ENCODE peak calls at places on chromosome 7, in four cellular contexts. S is H9, W is mesendoderm, N is H1. M is an unnamed sample.

GRCh38 chr7:157676001-157676400 is 339.2 kb downstream of the DNAJB6 start:
- DNase-seq in S (peak), W (no peak), N (no peak), M (no peak)

GRCh38 chr7:3011211-3011852 is 32.3 kb downstream of the CARD11 start:
- DNase-seq in N (no peak), S (no peak), W (no peak), M (no peak)

GRCh38 chr7:30852744-30853288 is 58.8 kb upstream of the AQP1 start:
- DNase-seq in W (no peak), S (no peak), N (no peak), M (no peak)

GRCh38 chr7:115851291-115851690 is 179.3 kb downstream of the TFEC start:
- DNase-seq in S (no peak), N (no peak), W (peak), M (peak)

GRCh38 chr7:106110885-106111670 is 1.0 kb downstream of the SYPL1 start:
- DNase-seq in S (no peak), W (no peak), N (no peak), M (no peak)

GRCh38 chr7:83452256-83452655 is 196.7 kb downstream of the SEMA3E start:
- DNase-seq in S (peak), W (peak), N (no peak), M (no peak)

GRCh38 chr7:145106001-145106400 is 270.1 kb upstream of the TPK1 start:
- DNase-seq in W (peak), S (no peak), N (no peak), M (no peak)

GRCh38 chr7:7051221-7051877 is 131.0 kb upstream of the C1GALT1 start:
- DNase-seq in N (no peak), S (no peak), W (no peak), M (no peak)

GRCh38 chr7:45239486-45239885 is 81.9 kb downstream of the RAMP3 start:
- DNase-seq in W (no peak), N (no peak), S (no peak), M (peak)

GRCh38 chr7:84822941-84823510 is 363.8 kb downstream of the SEMA3D start:
- DNase-seq in N (no peak), S (no peak), W (no peak), M (no peak)

GRCh38 chr7:95646350-95646749 is 50.0 kb upstream of the PDK4 start:
- DNase-seq in S (no peak), N (no peak), W (no peak), M (no peak)

GRCh38 chr7:1101580-1102431 is 13.9 kb downstream of the GPER1 start:
- DNase-seq in W (no peak), S (no peak), N (no peak), M (no peak)

GRCh38 chr7:6621195-6622128 is 6.1 kb downstream of the ZNF853 start:
- DNase-seq in N (no peak), S (no peak), W (no peak), M (no peak)

GRCh38 chr7:23938937-23939552 is 229.0 kb downstream of the STK31 start:
- DNase-seq in S (peak), N (peak), W (peak), M (peak)

GRCh38 chr7:93316730-93317129 is 84.6 kb downstream of the VPS50 start:
- DNase-seq in S (no peak), N (no peak), W (no peak), M (peak)

GRCh38 chr7:152107945-152108344 is 82.5 kb downstream of the GALNT11 start:
- DNase-seq in W (no peak), N (no peak), S (no peak), M (no peak)

GRCh38 chr7:106372121-106372520 is 87.3 kb upstream of the NAMPT start:
- DNase-seq in S (no peak), N (no peak), W (no peak), M (peak)

GRCh38 chr7:107960306-107960705 is 42.7 kb downstream of the LAMB1 start:
- DNase-seq in W (no peak), S (no peak), N (no peak), M (no peak)

GRCh38 chr7:70795948-70796347 is 336.0 kb upstream of the GALNT17 start:
- DNase-seq in S (no peak), N (no peak), W (no peak), M (no peak)

GRCh38 chr7:116258734-116259133 is 48.4 kb downstream of the TES start:
- DNase-seq in N (no peak), S (no peak), W (peak), M (peak)

GRCh38 chr7:521221-522070 is 1.8 kb upstream of the PDGFA start:
- DNase-seq in S (no peak), N (no peak), W (peak), M (peak)

GRCh38 chr7:98617051-98617959 is at the start of gene NPTX2:
- DNase-seq in S (peak), N (no peak), W (peak), M (no peak)

GRCh38 chr7:16295558-16295957 is 125.8 kb downstream of the CRPPA start:
- DNase-seq in S (no peak), N (no peak), W (no peak), M (no peak)

GRCh38 chr7:92025260-92025659 is 84.6 kb downstream of the AKAP9 start:
- DNase-seq in W (no peak), N (no peak), S (no peak), M (peak)

GRCh38 chr7:30146127-30146612 is 11.4 kb downstream of the MTURN start:
- DNase-seq in W (peak), S (no peak), N (no peak), M (no peak)

GRCh38 chr7:91778416-91778815 is 102.1 kb downstream of the MTERF1 start:
- DNase-seq in S (no peak), N (no peak), W (peak), M (no peak)

GRCh38 chr7:12623885-12624498 is 53.5 kb downstream of the SCIN start:
- DNase-seq in S (no peak), W (peak), N (no peak), M (peak)

GRCh38 chr7:32513205-32513604 is 17.9 kb downstream of the AVL9 start:
- DNase-seq in N (no peak), S (no peak), W (no peak), M (no peak)
- H3K56ac ChIP-seq in N (no peak), S (no peak), W (no peak), M (no peak)

GRCh38 chr7:123935436-123936381 is 10.7 kb downstream of the SPAM1 start:
- DNase-seq in W (no peak), S (no peak), N (no peak), M (no peak)

GRCh38 chr7:123936388-123936787 is 11.3 kb downstream of the SPAM1 start:
- DNase-seq in W (no peak), S (no peak), N (no peak), M (no peak)

GRCh38 chr7:123944395-123944794 is 19.4 kb downstream of the SPAM1 start:
- DNase-seq in S (no peak), W (peak), N (no peak), M (no peak)

GRCh38 chr7:123941391-123942180 is 16.5 kb downstream of the SPAM1 start:
- DNase-seq in N (no peak), W (peak), S (no peak), M (no peak)

GRCh38 chr7:123939784-123940183 is 14.7 kb downstream of the SPAM1 start:
- DNase-seq in S (no peak), N (no peak), W (no peak), M (no peak)
- H3K56ac ChIP-seq in S (no peak), N (no peak), W (no peak), M (no peak)

DNA sequence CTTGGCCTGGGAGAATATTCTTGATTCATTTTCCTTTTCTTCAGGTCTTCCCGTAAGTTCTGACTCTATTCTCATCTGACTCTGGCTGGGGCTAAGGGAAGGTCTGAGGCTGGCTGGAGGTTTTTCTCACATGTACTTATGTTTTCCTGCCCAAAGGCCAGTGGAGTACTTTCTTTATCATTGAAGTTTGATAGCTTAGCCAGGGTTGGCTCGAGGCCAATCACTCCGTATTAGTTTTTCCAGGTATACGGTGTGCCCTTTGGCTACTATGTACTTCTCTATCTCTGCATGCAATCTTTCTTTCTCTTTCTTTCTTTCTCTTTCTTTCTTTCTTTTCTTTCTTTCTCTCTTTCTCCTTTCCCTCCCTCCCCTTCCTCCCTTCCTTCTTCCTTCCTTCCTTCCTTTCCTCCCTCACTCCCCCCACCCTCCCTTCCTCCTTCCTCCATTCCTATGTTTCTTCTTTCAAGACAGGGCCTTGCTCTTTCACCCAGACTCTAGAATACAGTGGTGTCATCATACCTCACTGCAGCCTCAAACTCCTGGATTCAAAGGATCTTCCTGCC is 26.8 kb upstream of the VKORC1L1 start:
- DNase-seq in S (no peak), N (no peak), W (no peak), M (no peak)
- H3K56ac ChIP-seq in S (no peak), N (no peak), W (no peak), M (no peak)

GRCh38 chr7:141263983-141264382 is 190.1 kb downstream of the TMEM178B start:
- DNase-seq in W (no peak), S (no peak), N (no peak), M (no peak)

GRCh38 chr7:141262101-141262819 is 188.4 kb downstream of the TMEM178B start:
- DNase-seq in W (peak), N (no peak), S (no peak), M (no peak)

GRCh38 chr7:141257597-141257996 is 183.7 kb downstream of the TMEM178B start:
- DNase-seq in S (no peak), N (no peak), W (no peak), M (no peak)

GRCh38 chr7:141263508-141263907 is 189.6 kb downstream of the TMEM178B start:
- DNase-seq in S (no peak), N (no peak), W (no peak), M (no peak)

DNA sequence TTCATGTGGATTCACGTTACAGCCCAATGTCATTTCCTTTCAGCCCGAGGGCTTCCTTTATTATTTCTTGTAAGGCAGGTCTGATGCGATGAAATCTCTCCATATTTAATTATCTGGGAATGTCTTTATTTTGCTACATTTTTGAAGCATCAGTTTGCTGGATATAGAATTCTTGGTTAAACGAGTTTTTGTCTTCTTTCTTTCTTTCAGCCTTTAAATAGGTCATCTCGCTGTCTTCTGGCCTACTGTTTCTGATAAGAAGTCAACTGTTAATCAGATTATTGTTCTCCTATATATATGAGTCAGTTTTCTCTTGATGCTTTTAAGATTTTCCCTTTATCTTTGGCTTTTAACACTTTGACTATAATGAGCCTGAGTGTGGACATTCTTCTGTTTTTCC is 184.7 kb downstream of the TMEM178B start:
- DNase-seq in N (no peak), S (no peak), W (no peak), M (no peak)
- H3K56ac ChIP-seq in N (no peak), S (no peak), W (no peak), M (no peak)

GRCh38 chr7:110595694-110596093 is 495.2 kb upstream of the LRRN3 start:
- DNase-seq in N (no peak), W (no peak), S (no peak), M (no peak)
- H3K56ac ChIP-seq in N (no peak), W (no peak), S (no peak), M (no peak)

GRCh38 chr7:138513344-138513871 is 53.3 kb downstream of the TRIM24 start:
- DNase-seq in S (no peak), W (no peak), N (no peak), M (no peak)

GRCh38 chr7:138512885-138513284 is 52.8 kb downstream of the TRIM24 start:
- DNase-seq in W (no peak), N (no peak), S (no peak), M (no peak)

GRCh38 chr7:138515001-138515528 is 55.0 kb downstream of the TRIM24 start:
- DNase-seq in W (no peak), S (no peak), N (no peak), M (no peak)

GRCh38 chr7:138512092-138512858 is 52.2 kb downstream of the TRIM24 start:
- DNase-seq in N (no peak), W (no peak), S (no peak), M (no peak)

GRCh38 chr7:138514044-138514443 is 54.0 kb downstream of the TRIM24 start:
- DNase-seq in S (no peak), N (no peak), W (no peak), M (no peak)
- H3K56ac ChIP-seq in S (no peak), N (no peak), W (no peak), M (no peak)

DNA sequence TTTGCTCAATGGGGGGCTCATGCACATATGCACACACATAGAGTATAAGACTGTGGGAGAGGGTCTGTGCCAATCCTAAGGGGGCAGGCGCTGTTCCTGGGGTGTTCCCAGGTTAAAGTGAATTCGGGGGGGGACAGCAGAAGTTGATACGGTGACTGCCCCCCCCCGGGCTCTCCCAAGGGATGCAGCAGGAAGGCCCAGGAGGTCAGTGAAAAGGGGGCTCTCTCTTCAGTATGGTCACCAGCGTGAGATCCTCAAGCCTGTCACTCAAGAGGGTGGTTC is 32.4 kb downstream of the SPDYE6 start:
- DNase-seq in S (no peak), N (no peak), W (no peak), M (no peak)
- H3K56ac ChIP-seq in S (no peak), N (no peak), W (no peak), M (no peak)

GRCh38 chr7:74485611-74486010 is 31.9 kb downstream of the GTF2IRD1 start:
- DNase-seq in W (no peak), S (no peak), N (no peak), M (no peak)

GRCh38 chr7:74493295-74493694 is 39.6 kb downstream of the GTF2IRD1 start:
- DNase-seq in S (no peak), W (no peak), N (no peak), M (no peak)

GRCh38 chr7:74489997-74490396 is 36.3 kb downstream of the GTF2IRD1 start:
- DNase-seq in S (no peak), N (no peak), W (no peak), M (no peak)

GRCh38 chr7:74490546-74490945 is 36.8 kb downstream of the GTF2IRD1 start:
- DNase-seq in S (no peak), W (no peak), N (no peak), M (no peak)

GRCh38 chr7:74488518-74488917 is 34.8 kb downstream of the GTF2IRD1 start:
- DNase-seq in N (no peak), W (no peak), S (no peak), M (no peak)
- H3K56ac ChIP-seq in N (no peak), W (no peak), S (no peak), M (no peak)